ENCODE peak calls at places on chromosomes 4 and X, in seven cellular contexts. T is heart right ventricle, Y is mesothelial cell of epicardium, A is pancreas, E is A549, P is right lobe of liver, L is dorsolateral prefrontal cortex. X is an unnamed sample.

GRCh38 chrX:103151799-103152198 is 58.9 kb upstream of the NXF3 start:
- DNase-seq in L (no peak), A (no peak), T (no peak), E (no peak), P (no peak), Y (no peak), X (no peak)

GRCh38 chrX:134676440-134676839 is 18.2 kb upstream of the PLAC1 start:
- DNase-seq in L (no peak), T (no peak), P (no peak), Y (no peak), A (no peak), E (peak), X (no peak)

GRCh38 chr4:108493596-108493931 is 126.8 kb upstream of the RPL34 start:
- DNase-seq in Y (no peak), A (no peak), P (no peak), L (no peak), E (no peak), T (no peak), X (no peak)

GRCh38 chrX:2691543-2692220 is 587 bp downstream of the CD99 start:
- DNase-seq in Y (no peak), E (peak), L (no peak), T (peak), P (peak), A (peak), X (no peak)

GRCh38 chr4:186627226-186627865 is 72.0 kb upstream of the MTNR1A start:
- DNase-seq in T (no peak), P (no peak), E (no peak), Y (no peak), L (no peak), A (no peak), X (no peak)

GRCh38 chr4:80781436-80781835 is 249.1 kb upstream of the BMP3 start:
- DNase-seq in E (no peak), T (no peak), Y (no peak), A (no peak), L (no peak), P (no peak), X (no peak)

GRCh38 chr4:173735055-173735454 is 205.0 kb upstream of the HAND2 start:
- DNase-seq in L (no peak), P (no peak), E (no peak), T (no peak), Y (no peak), A (no peak), X (no peak)

GRCh38 chr4:100494166-100494565 is 23.7 kb downstream of the EMCN start:
- DNase-seq in A (no peak), Y (no peak), P (no peak), T (no peak), E (no peak), L (no peak), X (no peak)

GRCh38 chrX:139126493-139126892 is 404.0 kb upstream of the F9 start:
- DNase-seq in A (peak), T (peak), P (no peak), E (no peak), Y (no peak), L (no peak), X (no peak)

GRCh38 chr4:3523146-3523627 is 9.0 kb downstream of the LRPAP1 start:
- DNase-seq in A (peak), Y (no peak), T (peak), P (peak), L (no peak), E (no peak), X (no peak)

GRCh38 chr4:108900018-108900417 is 137.2 kb upstream of the ETNPPL start:
- DNase-seq in L (no peak), T (no peak), Y (no peak), E (no peak), P (no peak), A (no peak), X (no peak)

GRCh38 chr4:123412700-123413512 is 16.3 kb downstream of the SPRY1 start:
- DNase-seq in Y (no peak), P (no peak), E (no peak), L (no peak), A (no peak), T (no peak), X (no peak)

GRCh38 chr4:58138786-58139185 is 1028.6 kb upstream of the IGFBP7 start:
- DNase-seq in T (no peak), P (no peak), Y (no peak), A (no peak), L (no peak), E (no peak), X (no peak)

GRCh38 chr4:168743576-168743975 is 246.7 kb downstream of the PALLD start:
- DNase-seq in E (no peak), T (no peak), Y (no peak), P (no peak), L (no peak), A (no peak), X (no peak)

GRCh38 chr4:168259096-168259495 is 59.5 kb downstream of the DDX60 start:
- DNase-seq in L (no peak), A (no peak), T (no peak), P (no peak), E (no peak), Y (no peak), X (no peak)

GRCh38 chrX:118745570-118745969 is 18.2 kb downstream of the IL13RA1 start:
- DNase-seq in L (no peak), Y (no peak), T (no peak), A (no peak), P (no peak), E (no peak), X (no peak)

GRCh38 chr4:2285665-2286381 is 23.9 kb upstream of the MXD4 start:
- DNase-seq in E (no peak), P (peak), Y (peak), T (no peak), A (no peak), L (no peak), X (no peak)

GRCh38 chrX:44767308-44767707 is 76.5 kb upstream of the DUSP21 start:
- DNase-seq in E (no peak), T (no peak), L (no peak), P (no peak), Y (no peak), A (no peak), X (no peak)

GRCh38 chr4:117324851-117325491 is 239.6 kb upstream of the TRAM1L1 start:
- DNase-seq in Y (no peak), P (no peak), T (no peak), A (no peak), L (no peak), E (no peak), X (no peak)

GRCh38 chr4:108965031-108965430 is 202.2 kb upstream of the ETNPPL start:
- DNase-seq in E (no peak), A (no peak), L (no peak), Y (no peak), T (no peak), P (no peak), X (no peak)

GRCh38 chr4:104549736-104550135 is 55.0 kb upstream of the CXXC4 start:
- DNase-seq in T (no peak), Y (no peak), A (no peak), E (no peak), P (no peak), L (no peak), X (no peak)

GRCh38 chr4:151195801-151196200 is 81.2 kb upstream of the PRSS48 start:
- DNase-seq in E (peak), Y (no peak), T (no peak), L (no peak), A (no peak), P (no peak), X (no peak)

GRCh38 chr4:123073650-123074049 is 151.3 kb upstream of the NUDT6 start:
- DNase-seq in L (no peak), E (no peak), A (no peak), T (no peak), P (no peak), Y (no peak), X (no peak)

GRCh38 chr4:113173865-113174264 is 124.4 kb downstream of the ANK2 start:
- DNase-seq in P (no peak), A (no peak), T (no peak), L (no peak), Y (no peak), E (no peak), X (no peak)

GRCh38 chr4:36363024-36363423 is 81.6 kb downstream of the DTHD1 start:
- DNase-seq in A (no peak), P (no peak), E (no peak), Y (no peak), L (no peak), T (no peak), X (no peak)

GRCh38 chrX:109626637-109627036 is 1.7 kb upstream of the KCNE5 start:
- DNase-seq in L (no peak), E (no peak), Y (no peak), P (no peak), T (no peak), A (no peak), X (no peak)

GRCh38 chrX:37818031-37818430 is 29.3 kb downstream of the DYNLT3 start:
- DNase-seq in E (no peak), Y (no peak), T (no peak), L (no peak), P (no peak), A (no peak), X (no peak)

GRCh38 chr4:84166486-84166885 is 332.6 kb downstream of the NKX6-1 start:
- DNase-seq in E (no peak), P (no peak), A (no peak), T (no peak), Y (no peak), L (no peak), X (no peak)

GRCh38 chr4:76984788-76985211 is 35.2 kb downstream of the SEPTIN11 start:
- DNase-seq in P (no peak), Y (no peak), L (no peak), T (peak), E (no peak), A (peak), X (no peak)

GRCh38 chr4:15636818-15637217 is 18.3 kb downstream of the FBXL5 start:
- DNase-seq in Y (no peak), E (no peak), P (no peak), T (no peak), L (no peak), A (no peak), X (no peak)

DNA sequence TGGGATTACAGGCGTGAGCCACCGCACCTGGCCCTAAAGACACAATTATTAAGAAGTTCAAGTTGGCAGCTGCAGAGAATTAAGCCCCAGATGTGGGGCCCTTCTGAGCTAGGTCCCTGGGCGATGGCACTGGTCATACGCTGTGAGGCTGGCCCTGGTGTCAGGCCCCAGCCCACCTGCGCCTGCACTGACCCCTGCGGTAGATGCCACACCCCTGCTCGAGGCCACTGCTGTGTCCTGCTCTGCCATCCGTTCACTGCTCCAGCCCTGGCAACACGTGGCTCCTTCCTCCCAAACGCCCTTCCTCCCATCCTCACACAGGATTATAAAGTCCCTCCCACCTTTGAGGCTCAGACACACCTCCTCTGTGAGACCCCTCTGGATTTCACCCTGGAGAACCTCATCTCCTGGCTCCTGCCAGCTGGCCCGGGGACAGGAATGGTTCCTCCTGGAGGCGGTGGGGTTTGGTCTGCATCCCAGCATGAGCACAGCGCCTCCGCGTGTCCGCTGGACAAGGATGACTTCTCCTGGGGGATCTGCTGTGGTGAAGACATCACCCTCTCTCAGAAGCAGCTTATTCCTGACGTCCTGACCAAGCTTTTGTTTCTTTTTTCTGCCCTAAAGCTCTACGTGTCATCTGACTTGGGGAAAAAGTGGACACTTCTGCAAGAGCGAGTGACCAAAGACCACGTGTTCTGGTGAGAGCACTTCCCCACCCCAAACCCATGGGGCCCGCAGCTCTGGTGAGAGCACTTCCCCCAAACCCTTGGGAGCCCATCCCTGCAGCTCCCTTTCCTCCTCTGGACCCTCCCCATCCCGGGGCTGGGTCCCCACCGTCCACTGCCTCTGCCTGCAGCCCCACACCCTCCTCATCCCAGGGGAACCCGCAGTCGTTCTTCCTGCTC is 219.0 kb upstream of the PSAPL1 start:
- DNase-seq in T (no peak), E (no peak), P (peak), L (no peak), A (no peak), Y (no peak), X (no peak)
- TF ChIP-seq CTCF in T (no peak), E (no peak), P (no peak), L (no peak), A (no peak), Y (no peak), X (peak)

GRCh38 chrX:40663880-40664630 is 16.7 kb upstream of the CXorf38 start:
- DNase-seq in Y (no peak), L (no peak), T (no peak), E (no peak), A (no peak), P (no peak), X (no peak)
- TF ChIP-seq CTCF in Y (peak), L (peak), T (no peak), E (peak), A (no peak), P (peak), X (no peak)

GRCh38 chr4:185128272-185129119 is 14.6 kb upstream of the SLC25A4 start:
- DNase-seq in P (no peak), A (no peak), Y (no peak), T (peak), E (peak), L (peak), X (no peak)
- TF ChIP-seq CTCF in P (peak), A (no peak), Y (peak), T (no peak), E (no peak), L (no peak), X (no peak)

DNA sequence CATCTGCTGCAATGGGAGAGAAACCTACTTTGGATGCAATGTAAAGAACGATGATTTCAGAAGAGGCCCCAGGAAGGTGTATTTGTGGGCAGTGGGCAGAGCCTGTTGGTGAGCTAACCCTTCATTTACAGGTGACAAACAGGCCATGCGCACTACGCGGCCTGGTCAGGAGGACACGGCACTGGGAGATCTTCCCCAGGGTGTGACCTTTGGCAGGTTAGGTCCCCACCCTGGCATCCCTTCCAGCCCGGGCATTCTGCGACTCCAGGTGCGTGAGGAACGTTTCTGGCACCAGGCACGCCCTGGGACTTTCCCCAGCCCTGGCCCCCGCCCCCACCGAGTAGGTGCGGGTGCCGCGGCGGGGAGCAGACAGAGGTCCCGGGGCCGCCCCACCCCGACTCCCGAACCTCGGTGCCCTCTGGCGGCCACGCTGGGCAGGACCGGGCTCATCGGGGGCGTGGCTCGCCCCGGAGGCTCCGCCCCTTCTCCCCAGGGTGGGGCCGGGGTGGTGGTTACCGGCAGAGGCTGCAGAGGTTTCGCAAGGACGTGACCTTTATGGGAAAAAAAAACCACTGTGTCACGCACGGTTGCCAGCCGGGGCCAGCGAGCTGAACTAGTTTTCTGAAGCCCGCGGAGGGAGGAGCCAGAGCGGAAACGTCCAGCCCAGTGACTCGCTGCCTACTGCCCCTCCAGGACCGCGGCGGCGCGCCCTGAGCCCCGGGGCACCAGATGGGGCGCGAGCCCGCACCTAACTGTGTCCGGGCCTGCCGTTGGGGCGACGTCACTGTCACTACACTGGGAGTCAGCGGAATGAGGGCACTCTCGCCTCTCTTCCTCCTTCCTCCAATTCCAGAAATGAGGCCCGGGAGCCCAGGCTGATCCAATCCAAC is 5.0 kb upstream of the NYX start:
- DNase-seq in E (peak), L (peak), A (peak), P (peak), T (peak), Y (peak), X (peak)
- TF ChIP-seq CTCF in E (peak), L (peak), A (peak), P (peak), T (peak), Y (peak), X (no peak)

DNA sequence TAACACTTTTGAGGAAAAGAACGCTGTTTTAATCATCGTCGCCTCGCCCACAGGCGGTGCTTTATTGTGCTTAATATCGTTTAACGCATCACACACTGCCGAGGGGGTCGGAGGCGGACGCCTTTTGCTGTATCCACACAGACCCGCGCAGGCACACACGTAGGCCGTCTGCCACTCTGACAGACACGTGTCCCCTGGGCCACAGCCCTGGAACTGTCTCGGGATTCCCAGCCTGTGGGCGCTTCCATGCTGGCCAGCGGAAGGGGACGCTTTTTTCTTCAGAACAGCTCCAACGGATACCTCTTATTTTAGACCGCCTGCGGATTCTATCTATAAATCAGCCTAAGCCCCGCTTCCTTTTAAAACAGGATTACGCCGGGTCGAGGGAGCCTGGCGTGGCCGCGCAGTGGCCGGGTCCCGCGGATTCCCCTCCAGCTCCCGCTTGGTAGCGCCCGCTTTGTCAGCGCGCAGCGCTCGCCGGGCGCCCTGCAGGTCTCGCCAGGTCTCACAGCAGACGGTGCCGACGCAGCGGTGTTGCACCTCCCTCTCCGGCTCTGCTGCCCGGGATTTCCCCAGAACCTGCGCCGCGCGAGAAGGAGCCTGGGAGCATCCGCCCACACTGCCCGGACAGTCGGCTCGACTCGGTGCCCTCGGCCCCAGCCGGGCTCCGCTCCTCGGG is at the start of gene NOCT:
- DNase-seq in T (peak), A (peak), E (peak), Y (peak), P (peak), L (peak), X (peak)
- TF ChIP-seq CTCF in T (no peak), A (no peak), E (no peak), Y (no peak), P (peak), L (no peak), X (no peak)